ENCODE peak calls at places on chromosome 19, in ten cellular contexts. Z is H9; U is CD8-positive, alpha-beta T cell; Q is tibial artery; P is CD8-positive, alpha-beta memory T cell; W is IMR-90; M is ovary; T is lung; V is HAP-1; L is thoracic aorta. A is an unnamed sample. For H3K9me3, the result is how much of the 10 kb centered on the place peaks cover.

GRCh38 chr19:29800086-29800825 is 11.5 kb upstream of the CCNE1 start:
- DNase-seq in Z (no peak), U (no peak), Q (no peak), P (no peak), W (no peak), M (no peak), T (no peak), V (no peak), L (no peak), A (no peak)

GRCh38 chr19:407501-408440 is 1.2 kb downstream of the C2CD4C start:
- DNase-seq in Z (peak), U (no peak), Q (no peak), P (no peak), W (no peak), M (peak), T (no peak), V (no peak), L (no peak), A (peak)

GRCh38 chr19:23823952-23824389 is 65.3 kb upstream of the ZNF681 start:
- DNase-seq in Z (peak), U (no peak), Q (no peak), P (no peak), W (no peak), M (no peak), T (no peak), V (peak), L (no peak), A (peak)

GRCh38 chr19:4557971-4558941 is 1.2 kb downstream of the SEMA6B start:
- DNase-seq in Z (peak), U (peak), Q (no peak), P (peak), W (no peak), M (peak), T (no peak), V (peak), L (no peak), A (no peak)

GRCh38 chr19:17803264-17803896 is 8.4 kb downstream of the B3GNT3 start:
- DNase-seq in Z (no peak), U (peak), Q (peak), P (no peak), W (no peak), M (no peak), T (no peak), V (no peak), L (no peak), A (no peak)

GRCh38 chr19:12564016-12564664 is 12.9 kb upstream of the ZNF564 start:
- DNase-seq in Z (peak), U (peak), Q (peak), P (peak), W (peak), M (peak), T (peak), V (peak), L (peak), A (peak)

GRCh38 chr19:42268704-42269517 is at the start of gene CIC:
- DNase-seq in Z (peak), U (peak), Q (peak), P (peak), W (peak), M (peak), T (peak), V (peak), L (peak), A (peak)

GRCh38 chr19:7450243-7451223 is 38.3 kb downstream of the PEX11G start:
- DNase-seq in Z (peak), U (no peak), Q (no peak), P (no peak), W (peak), M (no peak), T (no peak), V (no peak), L (no peak), A (no peak)

GRCh38 chr19:32422435-32422834 is 16.9 kb downstream of the DPY19L3 start:
- DNase-seq in Z (no peak), U (no peak), Q (no peak), P (no peak), W (no peak), M (no peak), T (no peak), V (no peak), L (no peak), A (no peak)

GRCh38 chr19:47228937-47229673 is 1.9 kb downstream of the BBC3 start:
- DNase-seq in Z (no peak), U (peak), Q (peak), P (peak), W (peak), M (no peak), T (no peak), V (peak), L (no peak), A (no peak)

GRCh38 chr19:32880607-32881006 is 11.0 kb upstream of the SLC7A9 start:
- DNase-seq in Z (no peak), U (no peak), Q (no peak), P (no peak), W (no peak), M (no peak), T (no peak), V (no peak), L (no peak), A (no peak)

GRCh38 chr19:13872695-13873389 is 4.1 kb upstream of the NANOS3 start:
- DNase-seq in Z (peak), U (no peak), Q (no peak), P (no peak), W (no peak), M (peak), T (no peak), V (no peak), L (no peak), A (no peak)

GRCh38 chr19:48837081-48837524 is 812 bp upstream of the HSD17B14 start:
- DNase-seq in Z (peak), U (peak), Q (peak), P (peak), W (peak), M (peak), T (peak), V (peak), L (peak), A (peak)

GRCh38 chr19:1882089-1882785 is 3.1 kb downstream of the ABHD17A start:
- DNase-seq in Z (peak), U (peak), Q (no peak), P (peak), W (no peak), M (no peak), T (no peak), V (no peak), L (no peak), A (no peak)

GRCh38 chr19:40282920-40283319 is 2.2 kb downstream of the AKT2 start:
- DNase-seq in Z (no peak), U (no peak), Q (no peak), P (no peak), W (peak), M (no peak), T (no peak), V (no peak), L (no peak), A (no peak)

GRCh38 chr19:47713046-47714021 is at the start of gene EHD2:
- DNase-seq in Z (peak), U (peak), Q (peak), P (no peak), W (peak), M (peak), T (peak), V (peak), L (no peak), A (no peak)

GRCh38 chr19:45302416-45302815 is 20.3 kb downstream of the CKM start:
- DNase-seq in Z (no peak), U (no peak), Q (no peak), P (no peak), W (no peak), M (no peak), T (no peak), V (no peak), L (no peak), A (no peak)

GRCh38 chr19:24078688-24079087 is 8.3 kb upstream of the ZNF254 start:
- DNase-seq in Z (peak), U (no peak), Q (no peak), P (no peak), W (no peak), M (no peak), T (no peak), V (peak), L (no peak), A (no peak)

GRCh38 chr19:19488041-19488874 is 27.1 kb downstream of the TSSK6 start:
- DNase-seq in Z (no peak), U (no peak), Q (no peak), P (no peak), W (no peak), M (peak), T (no peak), V (no peak), L (no peak), A (no peak)

GRCh38 chr19:2358548-2359173 is 1.4 kb upstream of the TMPRSS9 start:
- DNase-seq in Z (no peak), U (no peak), Q (no peak), P (no peak), W (no peak), M (no peak), T (no peak), V (no peak), L (no peak), A (no peak)

GRCh38 chr19:55676384-55676783 is 1.4 kb downstream of the EPN1 start:
- DNase-seq in Z (no peak), U (no peak), Q (no peak), P (no peak), W (peak), M (no peak), T (no peak), V (no peak), L (no peak), A (no peak)

GRCh38 chr19:58154287-58154678 is 3.7 kb upstream of the ZNF329 start:
- DNase-seq in Z (peak), U (no peak), Q (peak), P (no peak), W (peak), M (peak), T (peak), V (no peak), L (no peak), A (peak)

GRCh38 chr19:27775395-27775794 is 1437.6 kb downstream of the UQCRFS1 start:
- DNase-seq in Z (peak), U (no peak), Q (no peak), P (no peak), W (no peak), M (no peak), T (no peak), V (no peak), L (no peak), A (peak)

GRCh38 chr19:27776020-27776419 is 1436.9 kb downstream of the UQCRFS1 start:
- DNase-seq in Z (peak), U (no peak), Q (no peak), P (no peak), W (peak), M (no peak), T (no peak), V (peak), L (no peak), A (peak)

GRCh38 chr19:27777726-27778125 is 1435.2 kb downstream of the UQCRFS1 start:
- DNase-seq in Z (peak), U (no peak), Q (no peak), P (no peak), W (no peak), M (no peak), T (no peak), V (peak), L (no peak), A (peak)

GRCh38 chr19:27776524-27776923 is 1436.4 kb downstream of the UQCRFS1 start:
- DNase-seq in Z (peak), U (no peak), Q (no peak), P (no peak), W (no peak), M (no peak), T (no peak), V (no peak), L (no peak), A (peak)

GRCh38 chr19:27777242-27777641 is 1435.7 kb downstream of the UQCRFS1 start:
- DNase-seq in Z (peak), U (no peak), Q (no peak), P (no peak), W (no peak), M (no peak), T (no peak), V (no peak), L (no peak), A (peak)
- H3K9me3 ChIP-seq in Z (under half), U (under half), Q (under half), P (under half), W (under half), M (under half), T (under half), V (under half), L (half or more), A (under half)

DNA sequence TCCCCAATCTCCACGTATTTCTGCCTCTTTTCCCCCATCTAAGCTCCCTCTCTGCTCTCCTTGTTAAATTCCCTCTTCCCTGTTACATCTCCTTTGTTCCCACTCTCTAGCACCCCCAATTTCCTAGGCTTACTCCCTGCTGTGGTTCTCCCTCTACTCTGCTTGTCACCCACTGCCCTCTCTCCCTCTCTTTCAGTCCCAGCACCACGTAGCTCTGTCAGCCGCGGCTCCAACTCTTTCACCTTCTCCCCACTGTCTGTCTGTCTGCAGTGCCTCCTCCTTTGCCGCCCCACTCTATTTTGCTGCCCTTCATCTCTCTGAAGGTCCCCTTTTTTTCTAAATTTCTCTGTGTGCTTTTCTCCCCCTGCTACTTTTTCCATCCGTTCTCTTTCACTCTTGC is 1.0 kb downstream of the ZNF841 start:
- DNase-seq in Z (no peak), U (no peak), Q (no peak), P (no peak), W (no peak), M (no peak), T (no peak), V (no peak), L (no peak), A (no peak)
- H3K9me3 ChIP-seq in Z (under half), U (under half), Q (under half), P (under half), W (under half), M (under half), T (under half), V (under half), L (under half), A (under half)

GRCh38 chr19:36547001-36547732 is 19.1 kb upstream of the ZNF260 start:
- DNase-seq in Z (no peak), U (no peak), Q (no peak), P (no peak), W (peak), M (no peak), T (no peak), V (no peak), L (no peak), A (no peak)
- H3K9me3 ChIP-seq in Z (half or more), U (half or more), Q (half or more), P (half or more), W (half or more), M (under half), T (half or more), V (under half), L (half or more), A (under half)

GRCh38 chr19:36963262-36963661 is 47.1 kb downstream of the ZNF568 start:
- DNase-seq in Z (no peak), U (no peak), Q (no peak), P (no peak), W (no peak), M (no peak), T (no peak), V (no peak), L (no peak), A (no peak)
- H3K9me3 ChIP-seq in Z (under half), U (under half), Q (under half), P (under half), W (under half), M (under half), T (under half), V (under half), L (under half), A (under half)

GRCh38 chr19:9570255-9570654 is 14.0 kb downstream of the ZNF121 start:
- DNase-seq in Z (no peak), U (no peak), Q (no peak), P (no peak), W (no peak), M (no peak), T (no peak), V (no peak), L (no peak), A (no peak)

GRCh38 chr19:9565900-9566705 is 18.2 kb downstream of the ZNF121 start:
- DNase-seq in Z (no peak), U (no peak), Q (no peak), P (no peak), W (peak), M (no peak), T (no peak), V (no peak), L (no peak), A (no peak)

DNA sequence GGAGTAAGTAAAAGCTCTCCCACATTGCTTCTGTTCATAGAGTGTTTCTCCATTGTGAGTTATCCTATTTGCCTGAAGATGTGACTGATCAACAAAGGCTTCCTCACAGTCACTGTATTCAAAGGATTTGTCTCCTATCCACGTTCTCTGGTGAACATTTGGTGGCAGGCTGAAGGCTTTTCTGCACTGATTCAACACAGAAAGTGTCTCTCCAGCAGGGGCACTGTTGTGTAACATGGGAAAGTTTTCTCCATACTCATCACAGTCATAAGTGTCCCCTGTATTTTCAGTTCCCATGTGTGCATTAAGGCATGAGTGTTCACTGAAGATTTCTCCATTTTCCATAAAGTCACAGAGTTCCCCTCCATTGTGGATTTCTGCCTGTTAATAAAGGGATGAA is 17.6 kb downstream of the ZNF121 start:
- DNase-seq in Z (no peak), U (no peak), Q (no peak), P (no peak), W (no peak), M (no peak), T (no peak), V (no peak), L (no peak), A (no peak)
- H3K9me3 ChIP-seq in Z (half or more), U (half or more), Q (under half), P (half or more), W (half or more), M (under half), T (half or more), V (half or more), L (half or more), A (under half)